ENCODE peak calls at places on chromosome 12, in six cellular contexts. R is HuH-7, T is WTC11, L is AG20443, W is tibial artery, G is KG1. Z is an unnamed sample.

GRCh38 chr12:115599251-115599811 is 678.2 kb downstream of the MED13L start:
- DNase-seq in R (no peak), T (no peak), L (peak), W (no peak), G (no peak), Z (no peak)

GRCh38 chr12:53274445-53274844 is 6.3 kb downstream of the ESPL1 start:
- DNase-seq in R (no peak), T (no peak), L (no peak), W (no peak), G (no peak), Z (no peak)

GRCh38 chr12:94145231-94145979 is 3.0 kb upstream of the PLXNC1 start:
- DNase-seq in R (peak), T (no peak), L (peak), W (no peak), G (peak), Z (no peak)

GRCh38 chr12:123367511-123367910 is 2.9 kb upstream of the SBNO1 start:
- DNase-seq in R (no peak), T (no peak), L (no peak), W (no peak), G (no peak), Z (no peak)

GRCh38 chr12:121883315-121883660 is 5.3 kb upstream of the PSMD9 start:
- DNase-seq in R (no peak), T (peak), L (no peak), W (no peak), G (no peak), Z (no peak)

GRCh38 chr12:98456583-98457573 is 58.5 kb upstream of the TMPO start:
- DNase-seq in R (peak), T (peak), L (peak), W (peak), G (no peak), Z (peak)

GRCh38 chr12:47785887-47786661 is 13.0 kb downstream of the SLC48A1 start:
- DNase-seq in R (no peak), T (no peak), L (no peak), W (no peak), G (no peak), Z (no peak)

GRCh38 chr12:102622618-102623017 is 142.3 kb upstream of the IGF1 start:
- DNase-seq in R (no peak), T (no peak), L (no peak), W (no peak), G (no peak), Z (no peak)

GRCh38 chr12:90921536-90921935 is 33.4 kb downstream of the CCER1 start:
- DNase-seq in R (no peak), T (no peak), L (no peak), W (no peak), G (no peak), Z (no peak)

GRCh38 chr12:54602661-54603060 is 14.2 kb upstream of the PPP1R1A start:
- DNase-seq in R (no peak), T (no peak), L (no peak), W (no peak), G (no peak), Z (no peak)

Z was measured in GM13976.